ENCODE peak calls at places on chromosome 12, in four cellular contexts. L is endothelial cell of umbilical vein, I is K562, U is GM12878. B is an unnamed sample.
A peak's percentile ranks its signal among the peaks of the same experiment; 100 is the strongest.

GRCh38 chr12:3190101-3190500 is 112.9 kb downstream of the TSPAN9 start:
- DNase-seq in L (peak; percentile 72), I (no peak), U (no peak), B (no peak)

GRCh38 chr12:47904647-47905312 is at the start of gene VDR:
- DNase-seq in U (no peak), I (peak; percentile 97), L (peak; percentile 61), B (peak; percentile 65)

GRCh38 chr12:60489071-60489470 is 893.2 kb downstream of the SLC16A7 start:
- DNase-seq in I (no peak), U (no peak), L (no peak), B (peak; percentile 57)

GRCh38 chr12:9626291-9626690 is 18.6 kb upstream of the KLRB1 start:
- DNase-seq in L (no peak), U (no peak), I (no peak), B (no peak)

GRCh38 chr12:104276192-104277131 is 27.1 kb upstream of the EID3 start:
- DNase-seq in I (no peak), U (no peak), L (no peak), B (no peak)

GRCh38 chr12:8780389-8780788 is 42.0 kb upstream of the A2ML1 start:
- DNase-seq in U (no peak), L (peak; percentile 51), I (peak; percentile 15), B (peak; percentile 44)

GRCh38 chr12:73656375-73656774 is 881.3 kb upstream of the ATXN7L3B start:
- DNase-seq in I (no peak), L (no peak), U (no peak), B (no peak)

GRCh38 chr12:30046376-30046775 is 262.6 kb upstream of the TMTC1 start:
- DNase-seq in I (no peak), U (no peak), L (no peak), B (no peak)

GRCh38 chr12:108733132-108733531 is 1.8 kb upstream of the CORO1C start:
- DNase-seq in I (no peak), U (no peak), L (no peak), B (no peak)

GRCh38 chr12:32431025-32431424 is 31.7 kb downstream of the FGD4 start:
- DNase-seq in I (no peak), L (no peak), U (no peak), B (no peak)

GRCh38 chr12:68886636-68887572 is 46.1 kb downstream of the CPM start:
- DNase-seq in U (no peak), I (no peak), L (no peak), B (no peak)

GRCh38 chr12:68856510-68856909 is 48.5 kb downstream of the MDM2 start:
- DNase-seq in L (no peak), I (no peak), U (no peak), B (no peak)

GRCh38 chr12:9756174-9756573 is 4.5 kb downstream of the CD69 start:
- DNase-seq in I (no peak), L (no peak), U (no peak), B (no peak)

GRCh38 chr12:60014441-60014840 is 418.6 kb downstream of the SLC16A7 start:
- DNase-seq in I (no peak), U (no peak), L (no peak), B (no peak)

GRCh38 chr12:737117-737739 is 15.2 kb upstream of the WNK1 start:
- DNase-seq in I (no peak), L (peak; percentile 44), U (no peak), B (no peak)

GRCh38 chr12:131015581-131016337 is 62.1 kb downstream of the ADGRD1 start:
- DNase-seq in I (no peak), L (no peak), U (no peak), B (no peak)

GRCh38 chr12:90322006-90322405 is 613.4 kb upstream of the ATP2B1 start:
- DNase-seq in L (peak; percentile 77), U (no peak), I (no peak), B (no peak)

GRCh38 chr12:59041241-59042121 is 121.2 kb upstream of the LRIG3 start:
- DNase-seq in L (peak; percentile 89), U (no peak), I (no peak), B (peak; percentile 96)

GRCh38 chr12:108214486-108214885 is 85.4 kb downstream of the WSCD2 start:
- DNase-seq in I (peak; percentile 67), U (no peak), L (peak; percentile 9), B (peak; percentile 7)

GRCh38 chr12:81229718-81230117 is 151.8 kb downstream of the ACSS3 start:
- DNase-seq in I (no peak), L (no peak), U (no peak), B (no peak)

GRCh38 chr12:49304161-49304560 is 9.2 kb downstream of the PRPH start:
- DNase-seq in U (no peak), L (no peak), I (peak; percentile 6), B (peak; percentile 62)

GRCh38 chr12:9648701-9649531 is 20.6 kb upstream of the CLEC2D start:
- DNase-seq in I (no peak), L (peak; percentile 67), U (no peak), B (peak; percentile 13)

GRCh38 chr12:108449478-108449877 is 65.6 kb upstream of the FICD start:
- DNase-seq in U (no peak), L (no peak), I (no peak), B (no peak)

GRCh38 chr12:109275173-109275572 is 33.9 kb downstream of the FOXN4 start:
- DNase-seq in I (no peak), L (no peak), U (no peak), B (no peak)

GRCh38 chr12:47803196-47803875 is 16.4 kb downstream of the HDAC7 start:
- DNase-seq in I (no peak), U (no peak), L (no peak), B (no peak)

GRCh38 chr12:100375023-100375737 is 18.3 kb downstream of the SLC17A8 start:
- DNase-seq in I (no peak), U (no peak), L (no peak), B (peak; percentile 16)

GRCh38 chr12:1836241-1836803 is 16.0 kb downstream of the LRTM2 start:
- DNase-seq in U (no peak), L (no peak), I (no peak), B (no peak)

GRCh38 chr12:106296179-106296877 is 6.2 kb upstream of the TCP11L2 start:
- DNase-seq in I (no peak), U (no peak), L (no peak), B (peak; percentile 91)
- TF ChIP-seq FOS in I (no peak), U (no peak), L (peak; percentile 33), B (peak; percentile 75)

GRCh38 chr12:6334940-6335450 is 6.9 kb downstream of the TNFRSF1A start:
- DNase-seq in U (no peak), L (no peak), I (no peak), B (peak; percentile 39)
- TF ChIP-seq FOS in U (no peak), L (no peak), I (no peak), B (no peak)

DNA sequence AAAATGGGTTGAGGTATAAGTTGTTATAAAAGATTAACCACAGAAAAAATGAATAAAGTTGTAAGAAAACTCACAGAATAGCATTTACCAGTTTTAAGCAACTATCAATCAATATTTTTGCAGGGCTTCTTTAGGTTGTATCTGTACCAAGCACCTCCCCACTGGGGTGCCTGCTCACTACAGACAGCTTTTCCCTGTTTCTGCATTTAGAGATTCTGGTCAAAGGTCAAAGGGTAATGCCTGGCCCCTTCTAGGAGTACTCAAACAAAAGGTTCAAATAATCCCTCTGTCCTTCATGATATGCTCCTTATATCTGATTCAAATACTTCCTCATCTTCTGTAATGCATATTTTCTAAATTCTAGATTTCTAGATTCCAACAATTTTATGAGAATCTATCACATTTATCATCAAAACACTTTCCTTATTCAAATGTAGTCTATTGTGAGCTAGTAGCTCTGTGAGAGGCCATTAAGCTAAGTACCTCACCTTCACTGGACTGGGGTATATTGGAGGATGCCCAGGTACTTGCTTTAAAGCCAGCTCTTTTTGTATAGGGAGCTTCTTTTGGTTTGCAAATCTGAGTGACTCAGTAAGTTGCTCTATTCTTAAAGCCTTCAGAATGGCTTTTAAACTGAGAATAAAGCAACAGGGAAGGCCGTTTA is 120.7 kb upstream of the PTPRB start:
- DNase-seq in L (no peak), U (no peak), I (peak; percentile 26), B (no peak)
- TF ChIP-seq FOS in L (no peak), U (no peak), I (no peak), B (no peak)

DNA sequence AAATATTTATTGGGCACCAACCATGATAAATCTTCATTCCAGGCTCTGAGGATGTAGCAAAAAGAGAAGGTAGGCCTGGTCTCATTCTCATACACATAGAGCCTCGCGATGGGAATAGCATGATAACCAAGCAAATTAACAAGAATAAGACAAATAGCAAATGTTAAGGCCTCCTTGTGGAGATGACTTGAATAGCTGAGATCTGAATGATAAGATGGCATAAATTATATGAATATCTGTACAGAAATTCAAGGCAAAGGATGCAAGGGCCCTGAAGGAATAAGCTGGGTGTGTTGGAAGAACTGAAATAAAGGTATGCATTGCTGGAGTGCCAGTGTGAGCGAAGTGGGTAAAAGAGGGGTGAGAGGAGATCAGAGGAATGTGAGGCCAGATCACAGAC is 114.8 kb downstream of the ALX1 start:
- DNase-seq in L (no peak), I (no peak), U (no peak), B (no peak)
- TF ChIP-seq FOS in L (no peak), I (no peak), U (no peak), B (no peak)

GRCh38 chr12:19245126-19245525 is 115.6 kb downstream of the PLEKHA5 start:
- DNase-seq in L (peak; percentile 15), U (no peak), I (no peak), B (no peak)
- TF ChIP-seq FOS in L (no peak), U (no peak), I (no peak), B (no peak)

DNA sequence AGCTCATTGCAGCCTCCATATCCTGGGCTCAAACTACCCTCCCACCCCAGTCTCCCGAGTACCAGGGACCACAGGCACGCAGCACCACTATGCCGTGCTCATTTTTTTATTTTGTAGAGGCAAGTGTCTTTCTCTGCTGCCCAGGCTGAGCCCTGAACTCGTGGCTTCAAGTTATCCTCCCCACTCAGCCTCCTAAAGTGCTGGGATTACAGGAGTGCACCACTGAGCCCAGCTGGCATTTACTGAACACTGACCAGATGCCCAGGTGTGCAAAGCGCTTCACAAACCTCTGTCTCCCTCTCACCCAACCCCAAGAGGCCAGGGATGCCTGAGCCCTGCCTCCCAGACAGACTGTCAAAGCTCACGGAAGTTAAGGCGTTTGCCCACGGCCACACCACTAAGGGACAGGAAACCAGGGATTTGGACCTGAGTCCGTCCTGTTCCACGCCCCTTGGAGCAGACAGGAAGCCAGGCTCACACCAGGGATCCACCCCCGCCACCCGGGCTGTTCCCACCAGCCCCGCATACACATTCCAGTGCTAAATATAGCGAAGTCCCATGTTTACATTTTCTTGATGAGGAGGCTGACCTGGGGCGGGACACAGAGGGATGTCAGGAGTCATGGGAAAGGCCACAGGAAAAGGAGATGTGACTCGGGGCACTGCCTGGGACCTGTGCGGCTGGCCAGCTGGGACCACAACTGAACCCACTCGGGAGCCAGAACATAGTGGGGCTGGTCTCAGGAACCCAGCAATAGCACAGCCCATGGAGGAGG is 51.2 kb downstream of the TESC start:
- DNase-seq in L (peak; percentile 23), U (no peak), I (no peak), B (peak; percentile 61)
- TF ChIP-seq FOS in L (no peak), U (no peak), I (no peak), B (no peak)

B was measured in IMR-90.